ENCODE peak calls at places on chromosomes 12 and 14, in ten cellular contexts. P, T, G, S, N, J, D, F, R and L are unnamed samples.

GRCh38 chr14:98955036-98955740 is 316.8 kb downstream of the BCL11B start:
- DNase-seq in P (no peak), T (no peak), G (no peak), S (no peak), N (no peak), J (no peak), D (no peak), F (no peak), R (no peak), L (no peak)

GRCh38 chr14:68164723-68165122 is 345.1 kb downstream of the RAD51B start:
- DNase-seq in P (no peak), T (no peak), G (no peak), S (no peak), N (no peak), J (peak), D (no peak), F (no peak), R (no peak), L (no peak)

GRCh38 chr14:71460091-71460490 is 472.1 kb upstream of the RGS6 start:
- DNase-seq in P (no peak), T (no peak), G (no peak), S (no peak), N (no peak), J (no peak), D (no peak), F (no peak), R (no peak), L (no peak)

GRCh38 chr12:69480698-69481097 is 10.5 kb downstream of the FRS2 start:
- DNase-seq in P (no peak), T (no peak), G (no peak), S (no peak), N (no peak), J (no peak), D (no peak), F (no peak), R (no peak), L (no peak)

GRCh38 chr12:76927170-76927784 is 48.5 kb upstream of the CSRP2 start:
- DNase-seq in P (peak), T (peak), G (no peak), S (peak), N (no peak), J (peak), D (peak), F (peak), R (no peak), L (no peak)

GRCh38 chr14:55328317-55328716 is 57.1 kb downstream of the FBXO34 start:
- DNase-seq in P (no peak), T (no peak), G (no peak), S (no peak), N (no peak), J (no peak), D (peak), F (no peak), R (no peak), L (no peak)

GRCh38 chr14:75559451-75560187 is 18.8 kb upstream of the FLVCR2 start:
- DNase-seq in P (no peak), T (no peak), G (no peak), S (no peak), N (no peak), J (no peak), D (peak), F (no peak), R (no peak), L (no peak)

GRCh38 chr14:23609001-23609400 is 27.2 kb upstream of the DHRS2 start:
- DNase-seq in P (no peak), T (no peak), G (no peak), S (no peak), N (no peak), J (no peak), D (no peak), F (no peak), R (no peak), L (no peak)

GRCh38 chr12:15767301-15767700 is 21.9 kb downstream of the EPS8 start:
- DNase-seq in P (no peak), T (no peak), G (no peak), S (no peak), N (no peak), J (no peak), D (no peak), F (no peak), R (no peak), L (no peak)

GRCh38 chr14:48735607-48736006 is 850.6 kb downstream of the RPS29 start:
- DNase-seq in P (no peak), T (no peak), G (no peak), S (no peak), N (no peak), J (no peak), D (no peak), F (no peak), R (no peak), L (no peak)

GRCh38 chr12:112107728-112108447 is 695 bp downstream of the NAA25 start:
- DNase-seq in P (no peak), T (peak), G (no peak), S (no peak), N (no peak), J (no peak), D (peak), F (peak), R (no peak), L (no peak)

GRCh38 chr14:58629273-58629672 is 8.5 kb upstream of the DACT1 start:
- DNase-seq in P (no peak), T (no peak), G (no peak), S (no peak), N (no peak), J (no peak), D (no peak), F (peak), R (no peak), L (no peak)

GRCh38 chr12:112524676-112525425 is 106.1 kb downstream of the PTPN11 start:
- DNase-seq in P (no peak), T (no peak), G (no peak), S (peak), N (no peak), J (peak), D (peak), F (no peak), R (no peak), L (no peak)

GRCh38 chr12:102407776-102408486 is 72.4 kb downstream of the IGF1 start:
- DNase-seq in P (no peak), T (no peak), G (no peak), S (no peak), N (no peak), J (no peak), D (peak), F (no peak), R (no peak), L (no peak)

GRCh38 chr12:27542628-27543027 is 18.6 kb downstream of the PPFIBP1 start:
- DNase-seq in P (no peak), T (no peak), G (no peak), S (peak), N (no peak), J (no peak), D (peak), F (no peak), R (no peak), L (no peak)

GRCh38 chr14:76848879-76849278 is 22.7 kb downstream of the LRRC74A start:
- DNase-seq in P (no peak), T (no peak), G (no peak), S (no peak), N (no peak), J (no peak), D (no peak), F (no peak), R (no peak), L (no peak)

GRCh38 chr14:69696633-69697557 is 70.0 kb upstream of the SRSF5 start:
- DNase-seq in P (no peak), T (no peak), G (no peak), S (no peak), N (no peak), J (no peak), D (peak), F (no peak), R (peak), L (no peak)

GRCh38 chr14:68947802-68948201 is 31.3 kb downstream of the ACTN1 start:
- DNase-seq in P (no peak), T (no peak), G (no peak), S (no peak), N (no peak), J (no peak), D (peak), F (peak), R (no peak), L (no peak)